ENCODE peak calls at places on chromosomes 11 and 22, in nine cellular contexts. V, C, X, N, G, M, A, O and H are unnamed samples.

GRCh38 chr11:114774599-114775365 is 96.5 kb downstream of the NXPE2 start:
- DNase-seq in C (peak; percentile 17), A (no peak), V (no peak), N (no peak), M (peak; percentile 43), G (no peak), X (peak; percentile 0), O (peak; percentile 48), H (peak; percentile 52)

GRCh38 chr11:64396079-64396591 is 37.2 kb downstream of the RPS6KA4 start:
- DNase-seq in M (no peak), G (no peak), N (no peak), A (no peak), O (peak; percentile 35), X (no peak), V (no peak), C (no peak), H (no peak)

GRCh38 chr22:46454910-46455269 is 82.5 kb downstream of the CELSR1 start:
- DNase-seq in X (peak; percentile 65), G (no peak), V (peak; percentile 10), M (peak; percentile 24), A (no peak), N (no peak), O (no peak), C (no peak), H (no peak)

GRCh38 chr11:45383229-45383628 is 97.1 kb upstream of the SYT13 start:
- DNase-seq in O (peak; percentile 94), V (no peak), M (peak; percentile 46), C (peak; percentile 45), G (peak; percentile 62), A (peak; percentile 16), N (no peak), X (no peak), H (peak; percentile 36)

GRCh38 chr11:65699306-65699705 is 12.7 kb upstream of the KAT5 start:
- DNase-seq in X (no peak), M (no peak), A (no peak), O (no peak), G (no peak), C (no peak), V (no peak), N (no peak), H (no peak)

GRCh38 chr22:33480118-33480517 is 421.9 kb upstream of the SYN3 start:
- DNase-seq in A (no peak), M (no peak), C (no peak), G (no peak), V (no peak), X (no peak), O (no peak), N (no peak), H (no peak)

GRCh38 chr11:68583047-68583446 is 101.3 kb upstream of the GAL start:
- DNase-seq in V (no peak), M (no peak), X (no peak), A (peak; percentile 65), G (peak; percentile 20), C (peak; percentile 82), N (no peak), O (no peak), H (peak; percentile 76)

GRCh38 chr11:59812220-59812619 is 1.6 kb upstream of the MRPL16 start:
- DNase-seq in M (no peak), A (no peak), V (no peak), G (no peak), X (no peak), O (no peak), N (no peak), C (no peak), H (no peak)

GRCh38 chr11:117431436-117431835 is 103.8 kb downstream of the CEP164 start:
- DNase-seq in A (no peak), G (no peak), V (no peak), N (no peak), X (no peak), C (no peak), M (no peak), O (no peak), H (no peak)

GRCh38 chr22:19763141-19764049 is 2.8 kb downstream of the TBX1 start:
- DNase-seq in M (no peak), C (no peak), G (no peak), O (no peak), V (no peak), A (no peak), N (no peak), X (no peak), H (no peak)

GRCh38 chr22:47063606-47064005 is 301.2 kb downstream of the TBC1D22A start:
- DNase-seq in C (no peak), O (no peak), G (no peak), V (no peak), M (no peak), A (no peak), X (no peak), N (no peak), H (peak; percentile 10)

GRCh38 chr11:46521947-46522681 is 71.7 kb downstream of the AMBRA1 start:
- DNase-seq in A (peak; percentile 23), G (no peak), O (peak; percentile 33), X (no peak), C (peak; percentile 56), N (no peak), M (peak; percentile 63), V (no peak), H (peak; percentile 36)

GRCh38 chr11:11025087-11025486 is 167.2 kb upstream of the ZBED5 start:
- DNase-seq in M (no peak), O (no peak), C (peak; percentile 73), G (no peak), A (peak; percentile 42), V (no peak), N (no peak), X (no peak), H (peak; percentile 87)

GRCh38 chr11:72958790-72959189 is 144.6 kb downstream of the ATG16L2 start:
- DNase-seq in A (no peak), O (no peak), V (no peak), X (no peak), M (no peak), G (no peak), C (peak; percentile 40), N (no peak), H (no peak)

GRCh38 chr11:80816454-80816847 is 1375.6 kb upstream of the TENM4 start:
- DNase-seq in O (no peak), N (no peak), G (no peak), X (no peak), A (no peak), V (no peak), C (no peak), M (no peak), H (no peak)

GRCh38 chr22:22578702-22579424 is 19.8 kb upstream of the PRAME start:
- DNase-seq in X (no peak), M (no peak), V (no peak), A (peak; percentile 52), O (no peak), C (peak; percentile 84), G (no peak), N (no peak), H (peak; percentile 74)

GRCh38 chr11:94272738-94273313 is 31.6 kb upstream of the IZUMO1R start:
- DNase-seq in A (no peak), O (no peak), M (no peak), C (no peak), G (no peak), V (no peak), N (no peak), X (no peak), H (no peak)

GRCh38 chr11:122843281-122844150 is 5.2 kb downstream of the CRTAM start:
- DNase-seq in A (no peak), G (no peak), M (no peak), O (no peak), V (no peak), C (no peak), X (no peak), N (no peak), H (no peak)
- H3K4me3 ChIP-seq in A (no peak overlapping the region), G (no peak overlapping the region), M (no peak overlapping the region), O (no peak overlapping the region), V (no peak overlapping the region), C (no peak overlapping the region), X (no peak overlapping the region), N (no peak overlapping the region), H (no peak overlapping the region)

GRCh38 chr22:41909290-41910049 is 5.4 kb downstream of the SHISA8 start:
- DNase-seq in N (no peak), M (no peak), O (no peak), G (no peak), X (no peak), C (no peak), V (no peak), A (no peak), H (no peak)

GRCh38 chr22:41912338-41913039 is 2.4 kb downstream of the SHISA8 start:
- DNase-seq in C (no peak), G (no peak), N (no peak), O (no peak), A (no peak), V (no peak), M (no peak), X (no peak), H (no peak)

GRCh38 chr22:41911292-41911611 is 3.6 kb downstream of the SHISA8 start:
- DNase-seq in N (no peak), X (no peak), V (no peak), A (no peak), O (no peak), G (no peak), M (no peak), C (no peak), H (no peak)

GRCh38 chr22:41910050-41910598 is 4.8 kb downstream of the SHISA8 start:
- DNase-seq in N (no peak), C (no peak), A (no peak), M (no peak), V (no peak), G (no peak), X (no peak), O (no peak), H (peak; percentile 29)

GRCh38 chr22:41910599-41911291 is 4.1 kb downstream of the SHISA8 start:
- DNase-seq in X (no peak), O (no peak), G (no peak), C (peak; percentile 22), V (no peak), N (no peak), M (no peak), A (peak; percentile 17), H (peak; percentile 67)
- H3K4me3 ChIP-seq in X (no peak overlapping the region), O (peak overlapping the region; percentile 4), G (no peak overlapping the region), C (peak overlapping the region; percentile 3), V (no peak overlapping the region), N (peak overlapping the region; percentile 42), M (no peak overlapping the region), A (peak overlapping the region; percentile 28), H (peak overlapping the region; percentile 58)

GRCh38 chr22:37186997-37187522 is 987 bp downstream of the C1QTNF6 start:
- DNase-seq in O (no peak), M (no peak), X (no peak), V (no peak), N (peak; percentile 34), A (no peak), G (no peak), C (no peak), H (peak; percentile 24)
- H3K4me3 ChIP-seq in O (no peak overlapping the region), M (peak overlapping the region; percentile 44), X (peak overlapping the region; percentile 67), V (peak overlapping the region; percentile 49), N (peak overlapping the region; percentile 51), A (peak overlapping the region; percentile 78), G (no peak overlapping the region), C (peak overlapping the region; percentile 65), H (peak overlapping the region; percentile 62)

DNA sequence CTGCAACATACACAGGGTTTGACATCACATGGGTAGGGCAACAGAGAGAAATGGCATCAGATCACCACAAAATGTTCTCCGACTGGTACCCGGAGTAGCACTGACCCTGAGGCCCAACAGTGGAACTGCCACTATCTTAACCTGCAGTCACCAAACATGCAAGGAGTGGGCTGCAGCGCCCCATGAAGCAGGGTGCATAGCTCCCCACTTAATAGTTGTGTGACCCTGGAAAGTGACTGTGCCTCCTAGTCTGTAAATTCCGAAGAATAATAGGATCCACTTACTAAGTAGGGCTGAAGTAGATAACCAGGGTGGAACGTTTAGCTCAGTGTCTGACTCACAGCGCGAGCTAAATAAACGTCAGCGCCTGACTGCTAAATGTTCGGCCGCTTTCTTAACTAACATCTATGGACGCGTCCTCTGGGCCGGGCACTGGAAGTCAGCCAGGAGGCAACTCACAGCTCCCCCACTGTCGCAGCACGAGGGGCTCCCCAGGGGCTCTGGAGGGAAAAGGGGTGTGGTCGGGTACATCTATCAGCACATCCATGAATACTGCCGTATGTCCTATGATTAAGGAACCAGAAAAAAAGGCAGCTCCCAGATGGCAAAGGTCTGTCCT is 777 bp downstream of the LTO1 start:
- DNase-seq in X (no peak), C (peak; percentile 92), M (peak; percentile 24), N (no peak), G (no peak), O (peak; percentile 5), A (peak; percentile 87), V (no peak), H (peak; percentile 98)
- H3K4me3 ChIP-seq in X (peak overlapping the region; percentile 95), C (peak overlapping the region; percentile 96), M (peak overlapping the region; percentile 97), N (peak overlapping the region; percentile 99), G (peak overlapping the region; percentile 80), O (peak overlapping the region; percentile 100), A (peak overlapping the region; percentile 98), V (peak overlapping the region; percentile 82), H (peak overlapping the region; percentile 98)